ENCODE peak calls at places on chromosomes 4 and X, in seven cellular contexts. S is cardiac fibroblast, V is adrenal gland, I is heart right ventricle, G is mammary epithelial cell, Z is GM06990, R is brain microvascular endothelial cell. T is an unnamed sample.

GRCh38 chr4:73606465-73606974 is 13.7 kb downstream of the RASSF6 start:
- DNase-seq in S (no peak), V (no peak), I (no peak), G (peak), Z (peak), R (no peak), T (no peak)

GRCh38 chr4:18020145-18020670 is 1.3 kb downstream of the LCORL start:
- DNase-seq in S (peak), V (no peak), I (no peak), G (peak), Z (peak), R (no peak), T (no peak)

GRCh38 chr4:108172780-108173598 is 4.3 kb upstream of the LEF1 start:
- DNase-seq in S (peak), V (peak), I (peak), G (peak), Z (peak), R (no peak), T (no peak)

GRCh38 chr4:72375050-72375736 is 193.8 kb downstream of the ADAMTS3 start:
- DNase-seq in S (peak), V (no peak), I (no peak), G (peak), Z (no peak), R (peak), T (no peak)

GRCh38 chrX:19697416-19697815 is 182.1 kb upstream of the MAP3K15 start:
- DNase-seq in S (no peak), V (no peak), I (no peak), G (peak), Z (no peak), R (no peak), T (no peak)

GRCh38 chr4:85761803-85762202 is 286.9 kb downstream of the ARHGAP24 start:
- DNase-seq in S (peak), V (peak), I (peak), G (no peak), Z (no peak), R (peak), T (no peak)

GRCh38 chr4:6225469-6225868 is 25.1 kb upstream of the JAKMIP1 start:
- DNase-seq in S (peak), V (peak), I (no peak), G (peak), Z (no peak), R (peak), T (no peak)

GRCh38 chrX:154545673-154546274 is 872 bp downstream of the G6PD start:
- DNase-seq in S (no peak), V (no peak), I (no peak), G (no peak), Z (no peak), R (no peak), T (no peak)

GRCh38 chr4:7104366-7105031 is 36.6 kb upstream of the GRPEL1 start:
- DNase-seq in S (no peak), V (no peak), I (no peak), G (no peak), Z (no peak), R (no peak), T (no peak)

GRCh38 chr4:74267998-74268606 is 40.2 kb upstream of the EPGN start:
- DNase-seq in S (peak), V (no peak), I (no peak), G (peak), Z (no peak), R (peak), T (no peak)

GRCh38 chr4:94127707-94128328 is 79.8 kb upstream of the SMARCAD1 start:
- DNase-seq in S (peak), V (no peak), I (no peak), G (peak), Z (no peak), R (no peak), T (no peak)

GRCh38 chr4:7192252-7193039 is at the start of gene SORCS2:
- DNase-seq in S (peak), V (peak), I (peak), G (no peak), Z (peak), R (peak), T (no peak)

GRCh38 chr4:6908397-6909112 is 1.1 kb upstream of the TBC1D14 start:
- DNase-seq in S (peak), V (peak), I (no peak), G (no peak), Z (no peak), R (peak), T (no peak)

GRCh38 chrX:1676866-1677265 is 62.0 kb downstream of the ASMT start:
- DNase-seq in S (no peak), V (no peak), I (no peak), G (no peak), Z (no peak), R (no peak), T (no peak)

GRCh38 chr4:15719506-15719905 is 16.6 kb downstream of the BST1 start:
- DNase-seq in S (peak), V (no peak), I (no peak), G (no peak), Z (no peak), R (no peak), T (no peak)

GRCh38 chr4:6380746-6381411 is 91.5 kb downstream of the PPP2R2C start:
- DNase-seq in S (no peak), V (no peak), I (no peak), G (no peak), Z (no peak), R (no peak), T (no peak)

GRCh38 chr4:7918981-7919380 is 20.7 kb downstream of the AFAP1 start:
- DNase-seq in S (no peak), V (no peak), I (no peak), G (no peak), Z (no peak), R (no peak), T (no peak)

GRCh38 chr4:138834029-138834428 is 181.6 kb upstream of the NOCT start:
- DNase-seq in S (no peak), V (no peak), I (no peak), G (no peak), Z (no peak), R (no peak), T (no peak)

GRCh38 chr4:24473309-24473721 is 111.0 kb downstream of the DHX15 start:
- DNase-seq in S (peak), V (peak), I (peak), G (peak), Z (peak), R (no peak), T (no peak)

GRCh38 chr4:48756689-48757220 is 23.3 kb downstream of the FRYL start:
- DNase-seq in S (no peak), V (no peak), I (no peak), G (peak), Z (no peak), R (peak), T (no peak)

GRCh38 chr4:122458625-122459024 is 2.1 kb upstream of the IL2 start:
- DNase-seq in S (no peak), V (peak), I (no peak), G (no peak), Z (peak), R (peak), T (no peak)

GRCh38 chrX:154403192-154403591 is 5.0 kb downstream of the RPL10 start:
- DNase-seq in S (no peak), V (no peak), I (no peak), G (no peak), Z (no peak), R (no peak), T (no peak)

GRCh38 chr4:188023682-188024081 is 28.1 kb downstream of the ZFP42 start:
- DNase-seq in S (no peak), V (no peak), I (no peak), G (peak), Z (no peak), R (no peak), T (no peak)

GRCh38 chrX:23782455-23782854 is 518 bp upstream of the SAT1 start:
- DNase-seq in S (no peak), V (no peak), I (no peak), G (no peak), Z (no peak), R (no peak), T (no peak)

GRCh38 chrX:153645921-153646481 is 1.0 kb upstream of the DUSP9 start:
- DNase-seq in S (no peak), V (no peak), I (no peak), G (no peak), Z (no peak), R (no peak), T (no peak)

GRCh38 chr4:40058854-40059253 is 2.2 kb downstream of the N4BP2 start:
- DNase-seq in S (no peak), V (peak), I (no peak), G (no peak), Z (no peak), R (no peak), T (no peak)

GRCh38 chr4:159446266-159446976 is 343.5 kb downstream of the RAPGEF2 start:
- DNase-seq in S (peak), V (peak), I (peak), G (peak), Z (peak), R (peak), T (no peak)

GRCh38 chrX:39854772-39855747 is 242.7 kb downstream of the BCOR start:
- DNase-seq in S (no peak), V (no peak), I (no peak), G (no peak), Z (peak), R (no peak), T (no peak)

GRCh38 chr4:152109585-152110509 is 349.0 kb upstream of the GATB start:
- DNase-seq in S (peak), V (peak), I (no peak), G (no peak), Z (no peak), R (no peak), T (no peak)

GRCh38 chrX:112820364-112821308 is 20.0 kb downstream of the AMOT start:
- DNase-seq in S (no peak), V (no peak), I (no peak), G (peak), Z (no peak), R (no peak), T (no peak)

GRCh38 chr4:65416875-65417274 is 253.4 kb downstream of the EPHA5 start:
- DNase-seq in S (peak), V (no peak), I (peak), G (no peak), Z (no peak), R (no peak), T (peak)

GRCh38 chrX:69158166-69159040 is 6.8 kb downstream of the PJA1 start:
- DNase-seq in S (peak), V (peak), I (peak), G (peak), Z (peak), R (peak), T (peak)

GRCh38 chr4:69833251-69833650 is 26.7 kb downstream of the SULT1E1 start:
- DNase-seq in S (no peak), V (no peak), I (no peak), G (no peak), Z (no peak), R (no peak), T (no peak)

GRCh38 chr4:6467600-6467999 is 4.8 kb downstream of the PPP2R2C start:
- DNase-seq in S (no peak), V (no peak), I (no peak), G (no peak), Z (no peak), R (no peak), T (no peak)

GRCh38 chr4:123444298-123444731 is 47.7 kb downstream of the SPRY1 start:
- DNase-seq in S (peak), V (peak), I (peak), G (no peak), Z (peak), R (peak), T (peak)

GRCh38 chr4:119525005-119525749 is 103.4 kb downstream of the PDE5A start:
- DNase-seq in S (peak), V (no peak), I (no peak), G (peak), Z (no peak), R (peak), T (peak)

GRCh38 chrX:123186796-123187195 is 2.7 kb downstream of the GRIA3 start:
- DNase-seq in S (no peak), V (no peak), I (no peak), G (no peak), Z (no peak), R (no peak), T (no peak)

GRCh38 chrX:123184199-123184857 is at the start of gene GRIA3:
- DNase-seq in S (no peak), V (peak), I (no peak), G (no peak), Z (peak), R (no peak), T (no peak)

GRCh38 chrX:123188081-123188480 is 4.0 kb downstream of the GRIA3 start:
- DNase-seq in S (no peak), V (peak), I (no peak), G (peak), Z (no peak), R (no peak), T (no peak)

GRCh38 chrX:123185714-123186113 is 1.6 kb downstream of the GRIA3 start:
- DNase-seq in S (no peak), V (no peak), I (no peak), G (no peak), Z (no peak), R (no peak), T (no peak)

DNA sequence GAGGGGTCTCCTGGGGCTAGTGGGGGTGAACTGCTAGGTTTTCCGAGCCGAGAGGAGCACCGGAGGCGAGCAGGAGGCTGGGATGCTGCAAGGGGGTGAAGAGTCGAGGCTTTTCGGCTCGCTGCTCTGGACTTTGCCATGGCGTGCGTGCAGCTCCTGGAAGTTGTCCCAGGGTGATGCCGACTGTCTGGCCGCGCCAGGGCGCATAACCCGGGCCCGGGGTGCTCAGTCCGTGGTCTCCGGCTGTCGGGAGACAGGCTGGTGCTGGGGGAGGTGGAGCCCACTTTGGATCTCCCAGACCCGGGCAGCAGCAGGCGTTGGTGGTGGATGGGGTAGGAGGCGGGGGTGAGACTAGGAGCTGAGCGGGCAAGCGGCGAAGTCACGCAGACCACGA is 777 bp downstream of the GRIA3 start:
- DNase-seq in S (no peak), V (peak), I (no peak), G (no peak), Z (peak), R (no peak), T (no peak)
- H3K4me3 ChIP-seq in S (peak), V (no peak), I (peak), G (no peak), Z (peak), R (peak), T (peak)

GRCh38 chr4:102623622-102624021 is 122.5 kb downstream of the NFKB1 start:
- DNase-seq in S (peak), V (peak), I (no peak), G (no peak), Z (no peak), R (peak), T (no peak)
- TF ChIP-seq CTCF in S (peak), V (no peak), I (no peak), G (peak), Z (no peak), R (peak), T (peak)

GRCh38 chr4:113293673-113294072 is 244.2 kb downstream of the ANK2 start:
- DNase-seq in S (peak), V (no peak), I (no peak), G (no peak), Z (no peak), R (no peak), T (no peak)
- H3K4me3 ChIP-seq in S (no peak), V (no peak), I (peak), G (no peak), Z (no peak), R (no peak), T (no peak)

GRCh38 chr4:145888393-145888792 is 50.2 kb downstream of the ZNF827 start:
- DNase-seq in S (no peak), V (no peak), I (no peak), G (no peak), Z (no peak), R (no peak), T (no peak)
- TF ChIP-seq CTCF in S (peak), V (no peak), I (no peak), G (peak), Z (peak), R (peak), T (peak)

GRCh38 chr4:4693755-4694295 is 152.0 kb upstream of the STX18 start:
- DNase-seq in S (no peak), V (no peak), I (no peak), G (no peak), Z (no peak), R (no peak), T (no peak)

GRCh38 chr4:4694296-4694772 is 152.5 kb upstream of the STX18 start:
- DNase-seq in S (peak), V (peak), I (peak), G (no peak), Z (no peak), R (no peak), T (no peak)

GRCh38 chr4:4693258-4693657 is 151.4 kb upstream of the STX18 start:
- DNase-seq in S (peak), V (peak), I (no peak), G (peak), Z (peak), R (no peak), T (no peak)

GRCh38 chr4:4695497-4695896 is 153.6 kb upstream of the STX18 start:
- DNase-seq in S (no peak), V (no peak), I (no peak), G (no peak), Z (no peak), R (no peak), T (no peak)

GRCh38 chr4:4694812-4695211 is 153.0 kb upstream of the STX18 start:
- DNase-seq in S (no peak), V (no peak), I (no peak), G (no peak), Z (no peak), R (no peak), T (no peak)
- H3K4me3 ChIP-seq in S (no peak), V (no peak), I (no peak), G (no peak), Z (no peak), R (no peak), T (no peak)

DNA sequence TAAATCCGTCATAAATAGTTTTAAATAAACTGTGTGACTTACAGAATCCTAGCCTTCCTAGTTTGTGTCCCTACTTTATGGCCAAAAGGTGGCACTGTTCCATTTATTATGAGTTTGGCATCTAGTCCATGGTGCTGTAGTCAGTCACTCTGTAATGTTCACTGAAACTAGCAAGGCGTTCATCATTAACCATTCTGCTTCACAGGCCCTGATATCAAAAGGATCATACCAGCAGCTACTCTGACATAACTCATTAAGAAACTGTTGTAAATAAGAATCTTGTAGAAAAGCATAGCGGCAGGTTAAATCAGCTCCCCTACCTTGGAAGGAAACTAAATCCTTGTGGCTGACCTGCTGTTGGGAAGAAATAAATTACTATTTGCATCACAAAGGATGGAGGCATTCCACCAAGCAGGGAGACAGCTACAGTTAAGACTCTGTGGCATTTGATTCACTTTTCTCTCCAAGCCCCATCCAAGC is 919.6 kb upstream of the DIAPH2 start:
- DNase-seq in S (peak), V (peak), I (peak), G (peak), Z (no peak), R (peak), T (peak)
- TF ChIP-seq CTCF in S (peak), V (peak), I (no peak), G (peak), Z (peak), R (peak), T (peak)

GRCh38 chrX:43881410-43882293 is 598 bp downstream of the MAOB start:
- DNase-seq in S (no peak), V (peak), I (no peak), G (no peak), Z (no peak), R (no peak), T (no peak)
- H3K4me3 ChIP-seq in S (peak), V (no peak), I (peak), G (no peak), Z (no peak), R (peak), T (peak)

GRCh38 chr4:185538806-185539205 is 3.5 kb upstream of the PDLIM3 start:
- DNase-seq in S (no peak), V (no peak), I (no peak), G (no peak), Z (no peak), R (no peak), T (no peak)
- TF ChIP-seq CTCF in S (no peak), V (no peak), I (no peak), G (no peak), Z (no peak), R (no peak), T (no peak)

DNA sequence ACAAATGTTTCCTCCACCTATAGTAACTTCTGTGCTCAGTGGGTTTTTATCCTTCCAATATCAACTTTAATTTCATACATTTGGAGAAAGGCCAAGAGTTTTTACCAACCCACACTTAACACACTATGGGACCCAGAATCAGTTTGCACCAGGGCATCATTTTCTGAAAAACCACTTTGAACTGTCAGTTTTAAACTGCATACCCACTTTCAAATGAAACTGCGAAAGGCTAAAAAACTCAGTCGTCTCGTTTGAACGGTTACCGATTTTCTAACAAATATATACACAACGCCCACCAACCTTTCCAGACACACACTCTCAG is 440 bp downstream of the ABCG2 start:
- DNase-seq in S (no peak), V (no peak), I (no peak), G (no peak), Z (no peak), R (no peak), T (no peak)
- H3K4me3 ChIP-seq in S (peak), V (no peak), I (peak), G (peak), Z (peak), R (peak), T (peak)

GRCh38 chr4:177413092-177413491 is 29.1 kb downstream of the AGA start:
- DNase-seq in S (no peak), V (no peak), I (no peak), G (no peak), Z (no peak), R (no peak), T (no peak)
- TF ChIP-seq CTCF in S (no peak), V (no peak), I (no peak), G (no peak), Z (no peak), R (no peak), T (no peak)